ENCODE peak calls at places on chromosome 19, in eight cellular contexts. One of them, this sample, is unnamed.

GRCh38 chr19:38735257-38735686 is 9.0 kb downstream of the CAPN12 start:
- DNase-seq in mesendoderm: peak
- DNase-seq in vagina: no peak
- DNase-seq in OCI-M1: no peak
- DNase-seq in stimulated activated CD8-positive, alpha-beta memory T cell treated with anti-CD3 and anti-CD28 coated beads, Interleukin-12 subunit alpha, Interleukin-12 subunit beta, amount 100 ng/mL, for 4 hours: no peak
- DNase-seq in activated T-helper 1 cell treated with Interleukin-2 at 50 U/mL for 16 hours: no peak
- DNase-seq in astrocyte of the spinal cord: no peak
- DNase-seq in amygdala: no peak
- DNase-seq in this sample: peak

GRCh38 chr19:38132781-38133180 is 91.2 kb downstream of the DPF1 start:
- DNase-seq in mesendoderm: no peak
- DNase-seq in vagina: no peak
- DNase-seq in OCI-M1: no peak
- DNase-seq in stimulated activated CD8-positive, alpha-beta memory T cell treated with anti-CD3 and anti-CD28 coated beads, Interleukin-12 subunit alpha, Interleukin-12 subunit beta, amount 100 ng/mL, for 4 hours: no peak
- DNase-seq in activated T-helper 1 cell treated with Interleukin-2 at 50 U/mL for 16 hours: no peak
- DNase-seq in astrocyte of the spinal cord: no peak
- DNase-seq in amygdala: no peak
- DNase-seq in this sample: no peak

GRCh38 chr19:55314396-55314795 is 10.7 kb downstream of the TMEM150B start:
- DNase-seq in mesendoderm: no peak
- DNase-seq in vagina: no peak
- DNase-seq in OCI-M1: no peak
- DNase-seq in stimulated activated CD8-positive, alpha-beta memory T cell treated with anti-CD3 and anti-CD28 coated beads, Interleukin-12 subunit alpha, Interleukin-12 subunit beta, amount 100 ng/mL, for 4 hours: no peak
- DNase-seq in activated T-helper 1 cell treated with Interleukin-2 at 50 U/mL for 16 hours: no peak
- DNase-seq in astrocyte of the spinal cord: no peak
- DNase-seq in amygdala: no peak
- DNase-seq in this sample: no peak

GRCh38 chr19:50203281-50204080 is at the start of gene MYH14:
- DNase-seq in mesendoderm: peak
- DNase-seq in vagina: no peak
- DNase-seq in OCI-M1: no peak
- DNase-seq in stimulated activated CD8-positive, alpha-beta memory T cell treated with anti-CD3 and anti-CD28 coated beads, Interleukin-12 subunit alpha, Interleukin-12 subunit beta, amount 100 ng/mL, for 4 hours: no peak
- DNase-seq in activated T-helper 1 cell treated with Interleukin-2 at 50 U/mL for 16 hours: no peak
- DNase-seq in astrocyte of the spinal cord: peak
- DNase-seq in amygdala: peak
- DNase-seq in this sample: peak

GRCh38 chr19:40530091-40530901 is 46.4 kb upstream of the SHKBP1 start:
- DNase-seq in mesendoderm: peak
- DNase-seq in vagina: no peak
- DNase-seq in OCI-M1: peak
- DNase-seq in stimulated activated CD8-positive, alpha-beta memory T cell treated with anti-CD3 and anti-CD28 coated beads, Interleukin-12 subunit alpha, Interleukin-12 subunit beta, amount 100 ng/mL, for 4 hours: no peak
- DNase-seq in activated T-helper 1 cell treated with Interleukin-2 at 50 U/mL for 16 hours: no peak
- DNase-seq in astrocyte of the spinal cord: no peak
- DNase-seq in amygdala: no peak
- DNase-seq in this sample: peak

GRCh38 chr19:1647664-1648155 is 4.7 kb downstream of the TCF3 start:
- DNase-seq in mesendoderm: no peak
- DNase-seq in vagina: no peak
- DNase-seq in OCI-M1: no peak
- DNase-seq in stimulated activated CD8-positive, alpha-beta memory T cell treated with anti-CD3 and anti-CD28 coated beads, Interleukin-12 subunit alpha, Interleukin-12 subunit beta, amount 100 ng/mL, for 4 hours: no peak
- DNase-seq in activated T-helper 1 cell treated with Interleukin-2 at 50 U/mL for 16 hours: no peak
- DNase-seq in astrocyte of the spinal cord: no peak
- DNase-seq in amygdala: no peak
- DNase-seq in this sample: no peak

GRCh38 chr19:55857974-55858373 is 21.6 kb downstream of the NLRP4 start:
- DNase-seq in mesendoderm: no peak
- DNase-seq in vagina: no peak
- DNase-seq in OCI-M1: no peak
- DNase-seq in stimulated activated CD8-positive, alpha-beta memory T cell treated with anti-CD3 and anti-CD28 coated beads, Interleukin-12 subunit alpha, Interleukin-12 subunit beta, amount 100 ng/mL, for 4 hours: no peak
- DNase-seq in activated T-helper 1 cell treated with Interleukin-2 at 50 U/mL for 16 hours: no peak
- DNase-seq in astrocyte of the spinal cord: no peak
- DNase-seq in amygdala: no peak
- DNase-seq in this sample: no peak

GRCh38 chr19:18617562-18617961 is 4.9 kb downstream of the TMEM59L start:
- DNase-seq in mesendoderm: no peak
- DNase-seq in vagina: no peak
- DNase-seq in OCI-M1: no peak
- DNase-seq in stimulated activated CD8-positive, alpha-beta memory T cell treated with anti-CD3 and anti-CD28 coated beads, Interleukin-12 subunit alpha, Interleukin-12 subunit beta, amount 100 ng/mL, for 4 hours: no peak
- DNase-seq in activated T-helper 1 cell treated with Interleukin-2 at 50 U/mL for 16 hours: no peak
- DNase-seq in astrocyte of the spinal cord: no peak
- DNase-seq in amygdala: no peak
- DNase-seq in this sample: no peak

GRCh38 chr19:49423985-49424303 is 703 bp upstream of the PTH2 start:
- DNase-seq in mesendoderm: no peak
- DNase-seq in vagina: no peak
- DNase-seq in OCI-M1: no peak
- DNase-seq in stimulated activated CD8-positive, alpha-beta memory T cell treated with anti-CD3 and anti-CD28 coated beads, Interleukin-12 subunit alpha, Interleukin-12 subunit beta, amount 100 ng/mL, for 4 hours: no peak
- DNase-seq in activated T-helper 1 cell treated with Interleukin-2 at 50 U/mL for 16 hours: no peak
- DNase-seq in astrocyte of the spinal cord: no peak
- DNase-seq in amygdala: no peak
- DNase-seq in this sample: no peak

GRCh38 chr19:55080121-55080914 is 4.6 kb downstream of the EPS8L1 start:
- DNase-seq in mesendoderm: peak
- DNase-seq in vagina: no peak
- DNase-seq in OCI-M1: peak
- DNase-seq in stimulated activated CD8-positive, alpha-beta memory T cell treated with anti-CD3 and anti-CD28 coated beads, Interleukin-12 subunit alpha, Interleukin-12 subunit beta, amount 100 ng/mL, for 4 hours: no peak
- DNase-seq in activated T-helper 1 cell treated with Interleukin-2 at 50 U/mL for 16 hours: peak
- DNase-seq in astrocyte of the spinal cord: peak
- DNase-seq in amygdala: no peak
- DNase-seq in this sample: peak

GRCh38 chr19:46297700-46298476 is 1.0 kb downstream of the HIF3A start:
- DNase-seq in mesendoderm: no peak
- DNase-seq in vagina: peak
- DNase-seq in OCI-M1: no peak
- DNase-seq in stimulated activated CD8-positive, alpha-beta memory T cell treated with anti-CD3 and anti-CD28 coated beads, Interleukin-12 subunit alpha, Interleukin-12 subunit beta, amount 100 ng/mL, for 4 hours: no peak
- DNase-seq in activated T-helper 1 cell treated with Interleukin-2 at 50 U/mL for 16 hours: no peak
- DNase-seq in astrocyte of the spinal cord: peak
- DNase-seq in amygdala: peak
- DNase-seq in this sample: peak

GRCh38 chr19:46723023-46723461 is 6.1 kb upstream of the PRKD2 start:
- DNase-seq in mesendoderm: no peak
- DNase-seq in vagina: no peak
- DNase-seq in OCI-M1: no peak
- DNase-seq in stimulated activated CD8-positive, alpha-beta memory T cell treated with anti-CD3 and anti-CD28 coated beads, Interleukin-12 subunit alpha, Interleukin-12 subunit beta, amount 100 ng/mL, for 4 hours: no peak
- DNase-seq in activated T-helper 1 cell treated with Interleukin-2 at 50 U/mL for 16 hours: no peak
- DNase-seq in astrocyte of the spinal cord: no peak
- DNase-seq in amygdala: no peak
- DNase-seq in this sample: peak

GRCh38 chr19:43960411-43960810 is 9.4 kb downstream of the ZNF221 start:
- DNase-seq in mesendoderm: no peak
- DNase-seq in vagina: no peak
- DNase-seq in OCI-M1: no peak
- DNase-seq in stimulated activated CD8-positive, alpha-beta memory T cell treated with anti-CD3 and anti-CD28 coated beads, Interleukin-12 subunit alpha, Interleukin-12 subunit beta, amount 100 ng/mL, for 4 hours: no peak
- DNase-seq in activated T-helper 1 cell treated with Interleukin-2 at 50 U/mL for 16 hours: no peak
- DNase-seq in astrocyte of the spinal cord: no peak
- DNase-seq in amygdala: no peak
- DNase-seq in this sample: no peak

GRCh38 chr19:12665646-12666304 is 767 bp downstream of the MAN2B1 start:
- DNase-seq in mesendoderm: peak
- DNase-seq in vagina: no peak
- DNase-seq in OCI-M1: no peak
- DNase-seq in stimulated activated CD8-positive, alpha-beta memory T cell treated with anti-CD3 and anti-CD28 coated beads, Interleukin-12 subunit alpha, Interleukin-12 subunit beta, amount 100 ng/mL, for 4 hours: no peak
- DNase-seq in activated T-helper 1 cell treated with Interleukin-2 at 50 U/mL for 16 hours: no peak
- DNase-seq in astrocyte of the spinal cord: no peak
- DNase-seq in amygdala: no peak
- DNase-seq in this sample: no peak

GRCh38 chr19:18626906-18627305 is 9.9 kb upstream of the KLHL26 start:
- DNase-seq in mesendoderm: no peak
- DNase-seq in vagina: no peak
- DNase-seq in OCI-M1: no peak
- DNase-seq in stimulated activated CD8-positive, alpha-beta memory T cell treated with anti-CD3 and anti-CD28 coated beads, Interleukin-12 subunit alpha, Interleukin-12 subunit beta, amount 100 ng/mL, for 4 hours: no peak
- DNase-seq in activated T-helper 1 cell treated with Interleukin-2 at 50 U/mL for 16 hours: no peak
- DNase-seq in astrocyte of the spinal cord: no peak
- DNase-seq in amygdala: no peak
- DNase-seq in this sample: no peak

GRCh38 chr19:16860996-16861395 is 27.8 kb upstream of the F2RL3 start:
- DNase-seq in mesendoderm: no peak
- DNase-seq in vagina: no peak
- DNase-seq in OCI-M1: no peak
- DNase-seq in stimulated activated CD8-positive, alpha-beta memory T cell treated with anti-CD3 and anti-CD28 coated beads, Interleukin-12 subunit alpha, Interleukin-12 subunit beta, amount 100 ng/mL, for 4 hours: no peak
- DNase-seq in activated T-helper 1 cell treated with Interleukin-2 at 50 U/mL for 16 hours: no peak
- DNase-seq in astrocyte of the spinal cord: no peak
- DNase-seq in amygdala: no peak
- DNase-seq in this sample: no peak

GRCh38 chr19:40811478-40812341 is 12.7 kb downstream of the EGLN2 start:
- DNase-seq in mesendoderm: no peak
- DNase-seq in vagina: no peak
- DNase-seq in OCI-M1: no peak
- DNase-seq in stimulated activated CD8-positive, alpha-beta memory T cell treated with anti-CD3 and anti-CD28 coated beads, Interleukin-12 subunit alpha, Interleukin-12 subunit beta, amount 100 ng/mL, for 4 hours: no peak
- DNase-seq in activated T-helper 1 cell treated with Interleukin-2 at 50 U/mL for 16 hours: no peak
- DNase-seq in astrocyte of the spinal cord: no peak
- DNase-seq in amygdala: no peak
- DNase-seq in this sample: peak

GRCh38 chr19:40663712-40664692 is 26.4 kb downstream of the NUMBL start:
- DNase-seq in mesendoderm: peak
- DNase-seq in vagina: no peak
- DNase-seq in OCI-M1: peak
- DNase-seq in stimulated activated CD8-positive, alpha-beta memory T cell treated with anti-CD3 and anti-CD28 coated beads, Interleukin-12 subunit alpha, Interleukin-12 subunit beta, amount 100 ng/mL, for 4 hours: no peak
- DNase-seq in activated T-helper 1 cell treated with Interleukin-2 at 50 U/mL for 16 hours: no peak
- DNase-seq in astrocyte of the spinal cord: no peak
- DNase-seq in amygdala: no peak
- DNase-seq in this sample: no peak

GRCh38 chr19:4870025-4870700 is 2.7 kb upstream of the PLIN3 start:
- DNase-seq in mesendoderm: peak
- DNase-seq in vagina: no peak
- DNase-seq in OCI-M1: peak
- DNase-seq in stimulated activated CD8-positive, alpha-beta memory T cell treated with anti-CD3 and anti-CD28 coated beads, Interleukin-12 subunit alpha, Interleukin-12 subunit beta, amount 100 ng/mL, for 4 hours: no peak
- DNase-seq in activated T-helper 1 cell treated with Interleukin-2 at 50 U/mL for 16 hours: no peak
- DNase-seq in astrocyte of the spinal cord: peak
- DNase-seq in amygdala: no peak
- DNase-seq in this sample: peak

GRCh38 chr19:50326101-50326664 is 3.0 kb downstream of the KCNC3 start:
- DNase-seq in mesendoderm: no peak
- DNase-seq in vagina: no peak
- DNase-seq in OCI-M1: no peak
- DNase-seq in stimulated activated CD8-positive, alpha-beta memory T cell treated with anti-CD3 and anti-CD28 coated beads, Interleukin-12 subunit alpha, Interleukin-12 subunit beta, amount 100 ng/mL, for 4 hours: no peak
- DNase-seq in activated T-helper 1 cell treated with Interleukin-2 at 50 U/mL for 16 hours: no peak
- DNase-seq in astrocyte of the spinal cord: no peak
- DNase-seq in amygdala: no peak
- DNase-seq in this sample: peak

GRCh38 chr19:50311723-50312635 is 17.2 kb downstream of the KCNC3 start:
- DNase-seq in mesendoderm: peak
- DNase-seq in vagina: no peak
- DNase-seq in OCI-M1: peak
- DNase-seq in stimulated activated CD8-positive, alpha-beta memory T cell treated with anti-CD3 and anti-CD28 coated beads, Interleukin-12 subunit alpha, Interleukin-12 subunit beta, amount 100 ng/mL, for 4 hours: no peak
- DNase-seq in activated T-helper 1 cell treated with Interleukin-2 at 50 U/mL for 16 hours: no peak
- DNase-seq in astrocyte of the spinal cord: no peak
- DNase-seq in amygdala: no peak
- DNase-seq in this sample: no peak

This sample was measured in mucosa of descending colon.